ENCODE peak calls at places on chromosomes 6 and 20, in seven cellular contexts. B is GM23338, N is kidney glomerular epithelial cell, W is fibroblast of the aortic adventitia, G is stromal cell of bone marrow, K is activated B cell treated with CpG ODN at 0.5 μM for 24 hours, U is neural crest cell. Z is an unnamed sample.

GRCh38 chr20:63538204-63539091 is 1.3 kb upstream of the PTK6 start:
- DNase-seq in B (peak), N (no peak), W (no peak), G (peak), K (no peak), U (no peak), Z (no peak)

GRCh38 chr20:23156170-23156841 is 70.2 kb upstream of the CD93 start:
- DNase-seq in B (no peak), N (peak), W (peak), G (peak), K (no peak), U (no peak), Z (no peak)

GRCh38 chr6:151999194-151999593 is 191.7 kb downstream of the ESR1 start:
- DNase-seq in B (no peak), N (no peak), W (peak), G (no peak), K (no peak), U (no peak), Z (no peak)

GRCh38 chr20:728022-728944 is 40.0 kb downstream of the SLC52A3 start:
- DNase-seq in B (peak), N (peak), W (peak), G (no peak), K (peak), U (peak), Z (peak)

GRCh38 chr6:56951049-56951816 is 3.7 kb upstream of the BEND6 start:
- DNase-seq in B (no peak), N (no peak), W (peak), G (no peak), K (no peak), U (no peak), Z (no peak)

GRCh38 chr6:129981598-129981997 is 36.8 kb upstream of the L3MBTL3 start:
- DNase-seq in B (no peak), N (peak), W (peak), G (no peak), K (no peak), U (no peak), Z (no peak)

GRCh38 chr6:30700340-30700739 is 9.6 kb upstream of the NRM start:
- DNase-seq in B (peak), N (no peak), W (no peak), G (no peak), K (no peak), U (no peak), Z (no peak)

GRCh38 chr6:45541934-45542333 is 164.2 kb upstream of the SUPT3H start:
- DNase-seq in B (no peak), N (no peak), W (no peak), G (no peak), K (no peak), U (no peak), Z (no peak)

GRCh38 chr6:159761135-159761872 is 541 bp upstream of the ACAT2 start:
- DNase-seq in B (peak), N (no peak), W (peak), G (no peak), K (no peak), U (peak), Z (peak)

GRCh38 chr6:63824722-63825121 is 189.1 kb downstream of the PHF3 start:
- DNase-seq in B (no peak), N (no peak), W (no peak), G (no peak), K (no peak), U (no peak), Z (no peak)

GRCh38 chr6:21648475-21649050 is 55.0 kb downstream of the SOX4 start:
- DNase-seq in B (no peak), N (no peak), W (no peak), G (no peak), K (no peak), U (no peak), Z (no peak)

GRCh38 chr20:31674895-31675827 is 37.4 kb downstream of the COX4I2 start:
- DNase-seq in B (no peak), N (no peak), W (peak), G (peak), K (peak), U (no peak), Z (peak)

GRCh38 chr20:13422637-13423036 is 201.6 kb downstream of the ISM1 start:
- DNase-seq in B (no peak), N (no peak), W (no peak), G (no peak), K (no peak), U (no peak), Z (no peak)

GRCh38 chr6:107661291-107661690 is 162.8 kb downstream of the SCML4 start:
- DNase-seq in B (no peak), N (no peak), W (no peak), G (no peak), K (no peak), U (no peak), Z (peak)

GRCh38 chr6:131823276-131823902 is 15.6 kb downstream of the ENPP1 start:
- DNase-seq in B (no peak), N (no peak), W (no peak), G (no peak), K (no peak), U (no peak), Z (no peak)

GRCh38 chr6:92352130-92352529 is 1067.2 kb downstream of the EPHA7 start:
- DNase-seq in B (no peak), N (no peak), W (no peak), G (no peak), K (no peak), U (no peak), Z (no peak)

GRCh38 chr6:140388141-140388802 is 1013.8 kb upstream of the CITED2 start:
- DNase-seq in B (no peak), N (no peak), W (no peak), G (no peak), K (no peak), U (no peak), Z (no peak)

GRCh38 chr6:135054238-135054574 is 416 bp downstream of the HBS1L start:
- DNase-seq in B (no peak), N (peak), W (no peak), G (no peak), K (no peak), U (no peak), Z (no peak)

GRCh38 chr6:127206531-127207065 is 60.1 kb upstream of the RNF146 start:
- DNase-seq in B (no peak), N (no peak), W (no peak), G (no peak), K (no peak), U (no peak), Z (no peak)

GRCh38 chr20:59938221-59938620 is 1.9 kb downstream of the PPP1R3D start:
- DNase-seq in B (no peak), N (peak), W (peak), G (peak), K (no peak), U (no peak), Z (no peak)

GRCh38 chr6:32436995-32437836 is 2.5 kb upstream of the HLA-DRA start:
- DNase-seq in B (no peak), N (no peak), W (peak), G (peak), K (no peak), U (no peak), Z (no peak)

GRCh38 chr6:80336906-80337305 is 230.4 kb downstream of the BCKDHB start:
- DNase-seq in B (no peak), N (no peak), W (no peak), G (no peak), K (no peak), U (no peak), Z (no peak)

GRCh38 chr6:42960243-42961019 is at the start of gene GNMT:
- DNase-seq in B (peak), N (no peak), W (no peak), G (no peak), K (peak), U (peak), Z (peak)

GRCh38 chr20:14288341-14289330 is 48.8 kb downstream of the FLRT3 start:
- DNase-seq in B (no peak), N (peak), W (peak), G (peak), K (no peak), U (no peak), Z (no peak)

GRCh38 chr6:158854214-158855101 is 35.3 kb upstream of the EZR start:
- DNase-seq in B (peak), N (no peak), W (peak), G (no peak), K (no peak), U (no peak), Z (no peak)

GRCh38 chr6:135191508-135192255 is 10.6 kb downstream of the MYB start:
- DNase-seq in B (no peak), N (no peak), W (no peak), G (no peak), K (no peak), U (no peak), Z (no peak)

GRCh38 chr20:7843613-7844012 is 96.6 kb downstream of the HAO1 start:
- DNase-seq in B (no peak), N (no peak), W (peak), G (peak), K (no peak), U (no peak), Z (peak)